ENCODE peak calls at places on chromosomes 12 and 14, in six cellular contexts. A is psoas muscle, B is astrocyte of the spinal cord, R is mammary epithelial cell, Y is fibroblast of villous mesenchyme, W is tibial nerve. O is an unnamed sample.

GRCh38 chr14:53619625-53620324 is 336.9 kb downstream of the BMP4 start:
- DNase-seq in B (peak), Y (peak), R (no peak), A (no peak), W (no peak), O (no peak)

GRCh38 chr14:27389402-27389801 is 791.6 kb upstream of the NOVA1 start:
- DNase-seq in Y (no peak), W (no peak), A (no peak), R (no peak), B (no peak), O (no peak)

GRCh38 chr14:61812347-61813100 is 50.3 kb downstream of the SNAPC1 start:
- DNase-seq in B (no peak), A (peak), W (no peak), Y (no peak), R (peak), O (no peak)

GRCh38 chr12:106108187-106108816 is 30.5 kb downstream of the NUAK1 start:
- DNase-seq in Y (peak), A (no peak), R (no peak), B (peak), W (no peak), O (no peak)

GRCh38 chr14:71749613-71750238 is 182.5 kb upstream of the RGS6 start:
- DNase-seq in Y (no peak), B (no peak), A (no peak), R (no peak), W (no peak), O (no peak)

GRCh38 chr14:75334191-75335051 is 55.8 kb downstream of the FOS start:
- DNase-seq in Y (peak), B (no peak), R (no peak), W (no peak), A (peak), O (peak)

GRCh38 chr12:103128862-103129501 is 171.5 kb downstream of the ASCL1 start:
- DNase-seq in A (no peak), Y (no peak), W (no peak), B (no peak), R (no peak), O (no peak)

GRCh38 chr14:73014105-73014504 is 12.8 kb downstream of the ZFYVE1 start:
- DNase-seq in Y (peak), W (no peak), B (peak), A (no peak), R (peak), O (no peak)

GRCh38 chr12:108381793-108382436 is 42.8 kb upstream of the CMKLR1 start:
- DNase-seq in Y (peak), R (no peak), W (no peak), A (no peak), B (peak), O (no peak)

GRCh38 chr12:95215925-95216324 is 1.3 kb downstream of the FGD6 start:
- DNase-seq in W (no peak), A (no peak), R (peak), B (peak), Y (peak), O (no peak)

GRCh38 chr14:104363891-104364760 is 215.4 kb upstream of the C14orf180 start:
- DNase-seq in A (peak), B (no peak), R (no peak), Y (no peak), W (no peak), O (no peak)

GRCh38 chr12:120234643-120235368 is 30.7 kb downstream of the PXN start:
- DNase-seq in W (peak), A (peak), B (peak), Y (peak), R (peak), O (peak)

GRCh38 chr14:65179918-65180724 is 77.8 kb upstream of the MAX start:
- DNase-seq in W (no peak), A (peak), Y (peak), R (peak), B (peak), O (peak)

GRCh38 chr12:119182701-119183493 is 4.2 kb downstream of the HSPB8 start:
- DNase-seq in A (no peak), Y (peak), B (no peak), W (no peak), R (no peak), O (no peak)

GRCh38 chr12:80183939-80184338 is 84.6 kb downstream of the OTOGL start:
- DNase-seq in Y (peak), A (no peak), B (no peak), R (peak), W (no peak), O (no peak)

GRCh38 chr12:6074979-6075585 is 49.4 kb downstream of the VWF start:
- DNase-seq in R (no peak), A (no peak), B (no peak), Y (peak), W (no peak), O (peak)

GRCh38 chr12:111034148-111034910 is 114.0 kb upstream of the MYL2 start:
- DNase-seq in W (no peak), B (no peak), Y (no peak), A (no peak), R (peak), O (no peak)

GRCh38 chr14:68268719-68269118 is 449.1 kb downstream of the RAD51B start:
- DNase-seq in Y (no peak), W (no peak), R (no peak), A (no peak), B (peak), O (no peak)

GRCh38 chr12:109115758-109116610 is at the start of gene ACACB:
- DNase-seq in W (peak), Y (peak), B (no peak), A (peak), R (no peak), O (peak)

GRCh38 chr14:54719406-54719805 is 152.5 kb downstream of the SAMD4A start:
- DNase-seq in Y (no peak), W (no peak), R (no peak), B (no peak), A (no peak), O (no peak)

GRCh38 chr14:61212546-61212945 is 68.6 kb downstream of the TMEM30B start:
- DNase-seq in B (no peak), W (no peak), A (no peak), Y (no peak), R (no peak), O (no peak)

GRCh38 chr14:44297437-44297836 is 209.6 kb downstream of the FSCB start:
- DNase-seq in A (no peak), R (no peak), B (no peak), W (no peak), Y (peak), O (no peak)

GRCh38 chr14:97917169-97917568 is 1120.0 kb downstream of the VRK1 start:
- DNase-seq in Y (no peak), W (no peak), R (no peak), A (no peak), B (no peak), O (no peak)

GRCh38 chr12:69822205-69822860 is 2.7 kb upstream of the MYRFL start:
- DNase-seq in A (no peak), W (no peak), B (no peak), Y (no peak), R (no peak), O (no peak)

GRCh38 chr12:75979181-75979580 is 52.4 kb downstream of the PHLDA1 start:
- DNase-seq in R (peak), B (peak), Y (peak), A (no peak), W (no peak), O (no peak)

GRCh38 chr14:57889245-57889644 is 23.4 kb upstream of the SLC35F4 start:
- DNase-seq in B (peak), Y (no peak), R (peak), A (no peak), W (no peak), O (peak)

GRCh38 chr14:95993768-95994592 is 45.2 kb upstream of the C14orf132 start:
- DNase-seq in W (no peak), R (peak), Y (peak), B (peak), A (no peak), O (no peak)

GRCh38 chr14:87178277-87178676 is 814.7 kb downstream of the GALC start:
- DNase-seq in B (no peak), W (no peak), R (no peak), Y (no peak), A (no peak), O (no peak)

GRCh38 chr14:92627707-92628215 is 114.2 kb downstream of the RIN3 start:
- DNase-seq in A (no peak), B (no peak), R (no peak), W (no peak), Y (no peak), O (no peak)

GRCh38 chr12:135127-135526 is 68.6 kb downstream of the IQSEC3 start:
- DNase-seq in W (no peak), A (no peak), Y (no peak), R (no peak), B (no peak), O (no peak)

GRCh38 chr12:143964-144649 is 69.8 kb downstream of the SLC6A12 start:
- DNase-seq in B (peak), Y (peak), R (no peak), W (no peak), A (no peak), O (no peak)

GRCh38 chr12:138898-139534 is 72.4 kb downstream of the IQSEC3 start:
- DNase-seq in A (no peak), Y (no peak), R (no peak), B (no peak), W (no peak), O (peak)

GRCh38 chr12:139585-139984 is 73.0 kb downstream of the IQSEC3 start:
- DNase-seq in B (no peak), A (no peak), R (no peak), W (no peak), Y (peak), O (no peak)

GRCh38 chr12:138171-138897 is 71.8 kb downstream of the IQSEC3 start:
- DNase-seq in B (no peak), A (no peak), R (no peak), Y (no peak), W (no peak), O (no peak)
- TF ChIP-seq CTCF in B (no peak), A (no peak), R (no peak), Y (no peak), W (no peak), O (no peak)

DNA sequence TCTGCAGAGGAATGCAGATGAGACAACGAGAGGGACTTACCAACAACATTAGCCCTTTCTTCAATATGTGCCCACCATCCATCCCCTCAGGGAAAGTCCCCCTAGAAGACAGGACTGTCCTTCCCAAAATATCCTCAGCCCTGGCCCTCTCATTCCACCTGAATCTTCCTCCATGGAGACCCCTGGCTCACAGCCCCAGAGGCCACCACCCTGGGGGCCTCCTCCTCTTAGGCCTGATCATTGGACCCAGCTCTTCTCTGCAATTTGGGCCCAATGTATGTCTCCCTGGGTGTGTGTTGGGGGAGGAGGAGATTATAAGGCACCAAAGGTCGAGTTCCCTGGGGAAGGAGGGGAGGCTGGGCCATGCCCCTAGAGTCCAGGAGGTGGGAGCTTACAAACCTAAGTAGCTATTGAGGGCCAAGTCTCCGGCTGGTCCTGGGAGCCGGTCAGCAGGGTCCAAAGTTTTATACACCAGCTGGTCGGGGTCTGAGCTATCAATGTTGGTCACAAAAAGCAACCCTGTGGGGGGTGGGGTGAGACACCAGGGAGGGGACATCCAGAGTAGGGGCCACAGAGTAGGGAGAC is 8.1 kb downstream of the ITGA7 start:
- DNase-seq in B (no peak), R (no peak), Y (no peak), A (peak), W (no peak), O (no peak)
- TF ChIP-seq CTCF in B (no peak), R (no peak), Y (no peak), A (no peak), W (no peak), O (no peak)

GRCh38 chr12:64219135-64219534 is 3.0 kb downstream of the KICS2 start:
- DNase-seq in W (no peak), R (no peak), B (no peak), A (no peak), Y (no peak), O (no peak)

GRCh38 chr12:64218597-64218996 is 3.5 kb downstream of the KICS2 start:
- DNase-seq in Y (peak), W (no peak), A (no peak), B (no peak), R (no peak), O (no peak)

GRCh38 chr12:64220046-64220445 is 2.0 kb downstream of the KICS2 start:
- DNase-seq in W (no peak), Y (no peak), R (no peak), A (no peak), B (no peak), O (no peak)

GRCh38 chr12:64221656-64222010 is 463 bp downstream of the KICS2 start:
- DNase-seq in R (peak), Y (peak), B (peak), A (peak), W (peak), O (peak)

GRCh38 chr12:64222011-64222765 is at the start of gene KICS2:
- DNase-seq in A (peak), R (peak), Y (peak), W (peak), B (peak), O (peak)
- TF ChIP-seq CTCF in A (no peak), R (no peak), Y (no peak), W (no peak), B (no peak), O (peak)

GRCh38 chr12:49283541-49284429 is 11.2 kb upstream of the PRPH start:
- DNase-seq in B (no peak), R (no peak), A (no peak), Y (no peak), W (no peak), O (no peak)
- TF ChIP-seq CTCF in B (peak), R (no peak), A (no peak), Y (peak), W (no peak), O (no peak)

GRCh38 chr12:67593041-67593870 is 55.3 kb upstream of the DYRK2 start:
- DNase-seq in B (peak), Y (no peak), W (no peak), A (no peak), R (peak), O (no peak)
- TF ChIP-seq CTCF in B (no peak), Y (no peak), W (no peak), A (no peak), R (no peak), O (no peak)

GRCh38 chr12:105083041-105083440 is 1.2 kb downstream of the ALDH1L2 start:
- DNase-seq in A (no peak), W (no peak), R (no peak), B (no peak), Y (no peak), O (no peak)

GRCh38 chr12:105085537-105085936 is 1.3 kb upstream of the ALDH1L2 start:
- DNase-seq in A (no peak), Y (no peak), B (no peak), R (no peak), W (no peak), O (no peak)

GRCh38 chr12:105084251-105085250 is at the start of gene ALDH1L2:
- DNase-seq in W (peak), B (peak), R (peak), Y (peak), A (peak), O (peak)

GRCh38 chr12:105079011-105079570 is 5.2 kb downstream of the ALDH1L2 start:
- DNase-seq in A (no peak), Y (peak), B (no peak), W (no peak), R (no peak), O (no peak)

DNA sequence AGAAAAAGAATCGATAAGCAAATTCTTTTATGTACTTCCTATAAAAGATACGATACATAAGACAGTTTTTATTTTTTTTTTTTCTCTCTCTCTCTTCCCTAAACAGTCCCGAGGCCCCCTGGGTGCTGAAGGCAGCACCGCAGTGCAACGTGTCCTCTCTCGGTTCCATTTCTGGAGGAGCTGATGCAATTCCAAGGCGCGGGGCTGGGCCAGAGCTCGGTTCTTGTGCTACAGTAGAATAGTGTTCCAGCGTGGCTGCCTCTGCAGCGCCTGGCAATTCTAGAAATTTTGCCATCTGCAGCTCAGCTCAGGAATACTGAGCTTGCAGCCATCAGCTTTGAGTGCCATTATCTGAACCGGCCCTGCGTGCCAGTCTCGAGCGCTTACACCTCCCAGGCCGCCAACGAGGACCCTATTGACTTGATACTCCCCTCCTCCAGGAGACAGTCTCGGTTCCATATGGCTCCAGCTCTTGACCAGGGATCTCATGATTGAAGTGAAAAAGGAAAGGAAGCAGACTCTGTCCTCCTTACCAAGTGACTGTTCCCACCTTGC is 630 bp downstream of the ALDH1L2 start:
- DNase-seq in B (peak), A (peak), R (peak), W (peak), Y (peak), O (peak)
- TF ChIP-seq CTCF in B (no peak), A (no peak), R (no peak), W (no peak), Y (peak), O (no peak)

DNA sequence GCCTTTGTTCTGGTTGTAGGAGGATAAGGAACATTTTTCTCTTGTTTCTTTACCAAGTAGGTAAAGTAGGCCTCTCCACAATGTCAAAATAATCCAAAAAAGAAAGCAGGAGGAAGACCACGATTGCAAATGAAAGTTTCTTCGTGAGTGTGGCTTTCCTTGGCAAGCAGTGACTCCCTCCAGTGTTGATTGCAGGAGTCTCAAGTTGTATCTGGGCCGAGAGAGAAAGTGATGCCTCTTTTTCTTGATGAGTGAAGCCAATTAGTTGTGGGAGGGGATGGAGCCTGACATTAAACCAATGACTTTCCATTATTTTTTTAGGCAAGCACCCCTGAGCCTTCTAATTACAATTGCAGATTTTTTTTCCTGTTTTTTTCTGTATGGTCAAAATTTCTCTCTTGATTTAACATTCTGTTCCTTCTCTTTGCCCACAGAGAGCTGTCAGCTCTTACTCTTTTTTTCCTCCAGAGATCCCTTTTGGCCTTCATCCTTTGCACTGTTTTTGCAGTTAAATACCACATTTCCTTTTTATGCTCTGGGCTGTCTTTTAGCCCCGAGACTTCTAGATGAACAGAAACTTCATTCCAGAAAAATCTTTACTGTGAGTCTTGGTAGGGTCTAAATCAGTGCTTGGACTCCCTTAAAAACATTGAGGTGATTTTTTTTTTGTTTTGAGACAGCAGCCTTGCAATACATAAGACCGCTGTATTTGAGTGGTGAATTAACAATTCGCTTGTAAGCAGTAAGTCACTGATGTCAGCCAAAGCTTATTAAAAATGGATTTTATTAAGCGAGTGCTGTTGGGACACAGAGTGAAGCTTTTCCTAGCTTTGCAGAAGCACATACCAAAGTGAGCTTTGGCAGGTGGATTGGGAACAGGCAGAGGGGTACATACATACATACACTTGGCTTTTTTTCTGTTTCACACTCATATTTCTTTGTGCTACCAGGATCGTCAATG is 15.8 kb downstream of the FBXW8 start:
- DNase-seq in A (no peak), R (no peak), B (no peak), Y (no peak), W (no peak), O (no peak)
- TF ChIP-seq CTCF in A (no peak), R (no peak), B (no peak), Y (no peak), W (no peak), O (no peak)

GRCh38 chr14:89933002-89933401 is 21.5 kb downstream of the EFCAB11 start:
- DNase-seq in R (no peak), A (no peak), Y (no peak), W (no peak), B (no peak), O (no peak)

GRCh38 chr14:89941830-89942377 is 12.6 kb downstream of the EFCAB11 start:
- DNase-seq in A (no peak), W (no peak), R (no peak), Y (no peak), B (no peak), O (no peak)

GRCh38 chr14:89936654-89937185 is 17.8 kb downstream of the EFCAB11 start:
- DNase-seq in R (no peak), B (no peak), A (no peak), Y (no peak), W (no peak), O (no peak)
- TF ChIP-seq CTCF in R (no peak), B (no peak), A (no peak), Y (peak), W (no peak), O (no peak)

GRCh38 chr14:81161749-81162148 is 59.0 kb downstream of the GTF2A1 start:
- DNase-seq in A (no peak), W (no peak), Y (no peak), R (no peak), B (no peak), O (no peak)

GRCh38 chr14:81166126-81166525 is 54.6 kb downstream of the GTF2A1 start:
- DNase-seq in B (no peak), A (no peak), Y (no peak), R (no peak), W (no peak), O (no peak)

GRCh38 chr14:81162941-81163340 is 57.8 kb downstream of the GTF2A1 start:
- DNase-seq in R (no peak), B (no peak), Y (no peak), W (no peak), A (no peak), O (no peak)

GRCh38 chr14:81165188-81165587 is 55.6 kb downstream of the GTF2A1 start:
- DNase-seq in B (no peak), A (no peak), W (no peak), Y (peak), R (no peak), O (no peak)

GRCh38 chr14:81164167-81164774 is 56.5 kb downstream of the GTF2A1 start:
- DNase-seq in Y (peak), W (no peak), R (peak), B (peak), A (no peak), O (no peak)
- TF ChIP-seq CTCF in Y (peak), W (no peak), R (peak), B (peak), A (peak), O (peak)